ENCODE peak calls at places on chromosomes 12 and 14, in ten cellular contexts. D is left ventricle myocardium inferior; R is pancreas; V is tibial artery; G is DND-41; P is Karpas-422; Y is cardiac muscle cell; U is WERI-Rb-1; B is CD8-positive, alpha-beta T cell; S is right atrium auricular region. T is an unnamed sample.

GRCh38 chr12:101116911-101117310 is 93.1 kb downstream of the SLC5A8 start:
- DNase-seq in D (no peak), R (no peak), V (no peak), G (no peak), P (no peak), Y (no peak), U (no peak), B (no peak), S (no peak), T (no peak)

GRCh38 chr12:105400227-105400626 is 69.7 kb downstream of the C12orf75 start:
- DNase-seq in D (no peak), R (no peak), V (no peak), G (no peak), P (no peak), Y (no peak), U (no peak), B (no peak), S (no peak), T (no peak)

GRCh38 chr14:30559638-30560071 is 697 bp downstream of the G2E3 start:
- DNase-seq in D (no peak), R (no peak), V (no peak), G (peak), P (peak), Y (peak), U (peak), B (no peak), S (no peak), T (no peak)

GRCh38 chr14:104570869-104571635 is 8.5 kb upstream of the C14orf180 start:
- DNase-seq in D (no peak), R (no peak), V (no peak), G (no peak), P (no peak), Y (peak), U (no peak), B (no peak), S (no peak), T (no peak)

GRCh38 chr12:123384318-123384993 is 524 bp downstream of the KMT5A start:
- DNase-seq in D (no peak), R (no peak), V (no peak), G (no peak), P (peak), Y (peak), U (no peak), B (no peak), S (no peak), T (peak)

GRCh38 chr12:117234441-117234840 is 44.2 kb upstream of the FBXO21 start:
- DNase-seq in D (no peak), R (no peak), V (no peak), G (no peak), P (no peak), Y (no peak), U (no peak), B (no peak), S (no peak), T (no peak)

GRCh38 chr14:104881369-104881979 is 16.4 kb downstream of the CEP170B start:
- DNase-seq in D (peak), R (no peak), V (no peak), G (no peak), P (no peak), Y (peak), U (peak), B (no peak), S (no peak), T (no peak)

GRCh38 chr12:14283489-14284144 is 81.9 kb upstream of the ATF7IP start:
- DNase-seq in D (no peak), R (no peak), V (no peak), G (no peak), P (peak), Y (no peak), U (no peak), B (no peak), S (no peak), T (no peak)

GRCh38 chr14:99037777-99038176 is 234.2 kb downstream of the BCL11B start:
- DNase-seq in D (no peak), R (no peak), V (no peak), G (no peak), P (peak), Y (no peak), U (no peak), B (no peak), S (no peak), T (peak)

GRCh38 chr14:92263681-92264080 is 59.3 kb upstream of the SLC24A4 start:
- DNase-seq in D (no peak), R (no peak), V (no peak), G (no peak), P (no peak), Y (no peak), U (no peak), B (no peak), S (no peak), T (no peak)

GRCh38 chr12:130960787-130961186 is 7.1 kb downstream of the ADGRD1 start:
- DNase-seq in D (no peak), R (no peak), V (no peak), G (no peak), P (no peak), Y (no peak), U (no peak), B (no peak), S (no peak), T (no peak)

GRCh38 chr14:85093631-85094330 is 436.2 kb upstream of the FLRT2 start:
- DNase-seq in D (no peak), R (no peak), V (no peak), G (no peak), P (no peak), Y (no peak), U (no peak), B (no peak), S (no peak), T (no peak)

GRCh38 chr12:45342848-45343247 is 127.0 kb downstream of the ANO6 start:
- DNase-seq in D (no peak), R (no peak), V (no peak), G (no peak), P (no peak), Y (no peak), U (no peak), B (no peak), S (no peak), T (no peak)

GRCh38 chr12:84994436-84994835 is 41.6 kb downstream of the TSPAN19 start:
- DNase-seq in D (no peak), R (no peak), V (no peak), G (no peak), P (no peak), Y (no peak), U (no peak), B (no peak), S (no peak), T (no peak)

GRCh38 chr14:103594265-103594664 is 31.5 kb downstream of the COA8 start:
- DNase-seq in D (peak), R (peak), V (no peak), G (no peak), P (no peak), Y (no peak), U (no peak), B (no peak), S (no peak), T (no peak)

GRCh38 chr14:89251066-89251465 is 166.0 kb downstream of the FOXN3 start:
- DNase-seq in D (no peak), R (no peak), V (no peak), G (no peak), P (no peak), Y (no peak), U (no peak), B (no peak), S (no peak), T (peak)

GRCh38 chr12:17976202-17976601 is 113.8 kb downstream of the RERGL start:
- DNase-seq in D (no peak), R (no peak), V (no peak), G (no peak), P (no peak), Y (peak), U (peak), B (no peak), S (no peak), T (no peak)

GRCh38 chr14:96285667-96286066 is 29.7 kb downstream of the BDKRB1 start:
- DNase-seq in D (peak), R (no peak), V (no peak), G (no peak), P (no peak), Y (peak), U (no peak), B (no peak), S (peak), T (no peak)

GRCh38 chr12:116631619-116632018 is 72.4 kb downstream of the MAP1LC3B2 start:
- DNase-seq in D (no peak), R (no peak), V (no peak), G (no peak), P (no peak), Y (no peak), U (no peak), B (no peak), S (no peak), T (no peak)

GRCh38 chr12:27449011-27449410 is 2.5 kb downstream of the SMCO2 start:
- DNase-seq in D (no peak), R (no peak), V (no peak), G (no peak), P (no peak), Y (no peak), U (no peak), B (no peak), S (no peak), T (no peak)

GRCh38 chr14:80992580-80992979 is 37.2 kb downstream of the TSHR start:
- DNase-seq in D (no peak), R (no peak), V (no peak), G (no peak), P (no peak), Y (no peak), U (no peak), B (no peak), S (no peak), T (no peak)

GRCh38 chr12:46722737-46723136 is 103.1 kb downstream of the SLC38A4 start:
- DNase-seq in D (peak), R (no peak), V (no peak), G (no peak), P (no peak), Y (no peak), U (no peak), B (no peak), S (no peak), T (no peak)

DNA sequence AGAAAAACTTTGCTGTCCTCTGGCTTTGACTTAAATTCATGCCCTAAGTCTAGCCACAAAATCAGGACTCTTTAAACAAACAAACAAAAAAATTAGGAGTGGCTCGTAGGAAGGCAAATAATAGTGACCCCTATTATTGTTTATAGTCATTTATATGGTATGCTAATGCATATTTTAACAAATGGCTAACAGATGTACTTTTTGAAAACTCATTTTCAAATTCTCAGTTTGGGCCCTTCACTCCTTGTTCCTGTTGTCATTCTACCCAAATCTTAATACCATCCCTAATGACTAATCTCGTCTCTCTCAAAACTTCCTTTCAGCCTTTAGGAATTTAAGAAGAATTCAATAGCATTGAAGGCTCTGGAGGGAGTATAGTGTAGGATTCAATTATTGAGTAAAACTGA is 42.2 kb upstream of the ATP2B1 start:
- DNase-seq in D (no peak), R (no peak), V (no peak), G (no peak), P (no peak), Y (no peak), U (no peak), B (no peak), S (no peak), T (no peak)
- H3K27ac ChIP-seq in D (no peak), R (no peak), V (no peak), G (no peak), P (no peak), Y (no peak), U (no peak), B (no peak), S (no peak), T (no peak)

GRCh38 chr12:8658361-8658760 is 4.3 kb downstream of the MFAP5 start:
- DNase-seq in D (no peak), R (no peak), V (no peak), G (no peak), P (no peak), Y (no peak), U (no peak), B (no peak), S (no peak), T (no peak)
- H3K27ac ChIP-seq in D (no peak), R (no peak), V (no peak), G (no peak), P (no peak), Y (no peak), U (no peak), B (no peak), S (no peak), T (no peak)

GRCh38 chr12:75818863-75819262 is 212.7 kb downstream of the PHLDA1 start:
- DNase-seq in D (no peak), R (no peak), V (no peak), G (no peak), P (no peak), Y (no peak), U (no peak), B (no peak), S (no peak), T (no peak)

GRCh38 chr12:75816892-75817291 is 214.7 kb downstream of the PHLDA1 start:
- DNase-seq in D (no peak), R (no peak), V (no peak), G (no peak), P (peak), Y (no peak), U (no peak), B (no peak), S (no peak), T (no peak)

GRCh38 chr12:75819512-75819911 is 212.1 kb downstream of the PHLDA1 start:
- DNase-seq in D (no peak), R (no peak), V (no peak), G (no peak), P (no peak), Y (no peak), U (no peak), B (no peak), S (no peak), T (no peak)

GRCh38 chr12:75823475-75823874 is 208.1 kb downstream of the PHLDA1 start:
- DNase-seq in D (no peak), R (no peak), V (no peak), G (no peak), P (no peak), Y (no peak), U (no peak), B (no peak), S (no peak), T (no peak)

GRCh38 chr12:75820848-75821578 is 210.6 kb downstream of the PHLDA1 start:
- DNase-seq in D (peak), R (no peak), V (peak), G (no peak), P (no peak), Y (no peak), U (peak), B (no peak), S (peak), T (no peak)
- H3K27ac ChIP-seq in D (peak), R (no peak), V (no peak), G (no peak), P (no peak), Y (no peak), U (peak), B (no peak), S (no peak), T (peak)

DNA sequence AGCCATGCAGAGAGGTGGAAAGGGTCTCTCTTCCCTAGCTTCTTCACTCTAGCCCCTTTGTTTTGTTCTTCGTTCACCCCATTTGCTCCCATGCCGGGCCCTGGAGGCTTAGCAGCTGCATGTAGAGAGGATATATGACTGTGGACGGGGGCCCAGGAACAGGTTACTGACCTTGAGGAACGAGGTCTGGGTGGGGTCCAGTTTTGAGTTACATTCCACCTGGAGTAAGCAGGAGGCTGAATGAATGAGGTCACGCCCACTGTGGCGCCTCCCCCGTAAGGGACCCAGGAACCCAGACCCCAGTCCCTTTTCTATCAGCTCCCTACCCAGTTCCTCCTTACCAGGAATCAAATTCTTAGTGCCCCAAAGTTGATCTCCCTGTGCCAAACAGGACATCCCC is 6.6 kb downstream of the NDRG2 start:
- DNase-seq in D (no peak), R (no peak), V (no peak), G (no peak), P (no peak), Y (no peak), U (no peak), B (no peak), S (no peak), T (peak)
- H3K27ac ChIP-seq in D (peak), R (no peak), V (no peak), G (no peak), P (no peak), Y (peak), U (no peak), B (no peak), S (no peak), T (no peak)

GRCh38 chr12:9732966-9733461 is at the start of gene CLECL1:
- DNase-seq in D (no peak), R (no peak), V (no peak), G (no peak), P (peak), Y (no peak), U (no peak), B (no peak), S (no peak), T (no peak)

GRCh38 chr12:9735601-9736000 is 2.7 kb upstream of the CLECL1 start:
- DNase-seq in D (no peak), R (no peak), V (no peak), G (no peak), P (peak), Y (no peak), U (no peak), B (no peak), S (no peak), T (no peak)

GRCh38 chr12:9740109-9740750 is 7.3 kb upstream of the CLECL1 start:
- DNase-seq in D (no peak), R (no peak), V (no peak), G (no peak), P (no peak), Y (no peak), U (no peak), B (no peak), S (no peak), T (no peak)

GRCh38 chr12:9741726-9742125 is 8.8 kb upstream of the CLECL1 start:
- DNase-seq in D (no peak), R (no peak), V (no peak), G (peak), P (no peak), Y (no peak), U (no peak), B (peak), S (no peak), T (no peak)

GRCh38 chr12:9736931-9737705 is 4.2 kb upstream of the CLECL1 start:
- DNase-seq in D (no peak), R (no peak), V (no peak), G (no peak), P (peak), Y (no peak), U (no peak), B (no peak), S (no peak), T (no peak)
- H3K27ac ChIP-seq in D (peak), R (peak), V (no peak), G (no peak), P (peak), Y (no peak), U (no peak), B (peak), S (peak), T (no peak)

DNA sequence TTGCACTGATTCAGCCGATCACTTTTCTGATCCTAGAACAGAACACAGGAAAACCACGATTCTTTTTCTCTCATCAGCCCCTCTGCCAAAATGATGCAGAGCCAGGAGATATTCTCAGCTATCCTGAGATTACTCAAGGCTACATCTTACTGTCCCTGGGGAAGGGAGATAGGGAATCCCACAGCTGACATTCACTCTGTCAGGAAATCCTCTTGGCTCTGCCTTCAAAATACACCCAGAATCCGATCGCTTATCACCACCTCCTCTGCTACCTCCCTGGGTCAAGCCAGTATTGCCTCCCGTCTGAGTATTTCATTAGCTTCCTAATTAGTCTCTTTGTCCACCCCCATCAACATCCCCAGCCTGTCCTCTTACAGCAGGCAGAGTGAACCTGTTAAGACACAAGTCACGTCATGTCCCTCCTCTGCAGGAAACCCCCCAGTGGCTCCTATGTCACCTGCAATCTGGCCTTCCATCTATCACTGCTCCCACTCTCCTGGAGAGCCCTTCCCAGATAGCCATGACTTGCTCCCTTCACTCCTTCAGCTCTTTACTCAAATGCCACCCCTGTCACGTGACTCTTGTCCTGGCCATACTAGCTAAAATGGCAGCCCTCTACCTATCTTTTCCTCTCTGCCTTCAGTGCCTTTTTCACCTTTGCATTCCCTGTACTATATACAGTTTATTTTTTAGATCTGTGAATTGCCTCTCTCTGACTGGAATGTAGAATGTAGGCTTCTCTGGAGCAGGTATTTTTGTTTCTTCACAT is 70.3 kb downstream of the GALNT4 start:
- DNase-seq in D (no peak), R (no peak), V (no peak), G (no peak), P (no peak), Y (no peak), U (no peak), B (no peak), S (no peak), T (no peak)
- H3K27ac ChIP-seq in D (peak), R (no peak), V (peak), G (peak), P (no peak), Y (peak), U (no peak), B (no peak), S (peak), T (peak)

DNA sequence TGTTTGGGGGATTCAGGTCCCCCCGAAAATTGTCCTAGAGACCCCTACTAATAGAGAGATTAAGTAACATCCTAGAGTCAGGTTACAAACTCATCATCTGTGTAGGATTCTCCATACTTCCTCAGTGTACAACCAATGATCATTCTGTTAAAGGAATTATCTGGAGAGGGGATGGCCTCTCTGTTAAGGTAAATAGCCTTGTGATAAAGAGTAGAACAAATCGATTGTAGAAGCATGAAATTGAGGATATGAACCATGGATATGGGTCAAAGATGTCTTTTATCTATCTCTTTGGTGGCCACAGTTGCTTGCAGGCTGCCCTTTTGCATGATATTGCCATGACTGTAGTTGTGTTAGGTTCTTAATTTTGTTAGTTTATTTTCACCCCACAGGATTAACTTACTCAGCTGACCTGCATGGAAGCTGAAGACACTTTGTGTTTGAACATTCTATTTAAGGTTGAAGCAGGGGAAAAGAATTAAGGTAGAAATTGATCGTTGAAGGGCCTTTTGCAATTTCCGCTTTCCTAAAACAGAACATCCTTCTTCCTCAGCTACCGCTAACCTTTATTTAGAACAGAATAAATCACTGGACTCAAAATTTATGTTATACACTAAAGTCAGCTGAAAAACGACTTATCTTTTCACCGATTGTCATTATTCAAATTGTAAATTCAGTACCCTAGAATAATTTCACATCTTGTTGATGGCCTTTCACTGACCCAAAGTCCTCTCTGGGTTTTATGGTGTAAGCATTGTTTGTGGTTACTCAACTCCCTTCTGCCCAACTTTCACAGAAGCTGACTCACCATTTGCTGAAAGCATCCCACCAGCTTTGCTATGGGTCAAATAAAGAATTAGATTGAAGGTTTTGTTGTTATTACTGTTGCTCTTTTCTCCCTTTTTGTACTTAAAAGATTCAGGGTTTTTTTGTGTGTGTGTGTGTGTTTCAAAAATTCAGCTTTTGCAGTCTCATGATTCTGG is 52.3 kb downstream of the IRAK3 start:
- DNase-seq in D (no peak), R (no peak), V (no peak), G (no peak), P (no peak), Y (no peak), U (no peak), B (no peak), S (no peak), T (no peak)
- H3K27ac ChIP-seq in D (no peak), R (no peak), V (no peak), G (no peak), P (no peak), Y (peak), U (no peak), B (no peak), S (no peak), T (no peak)

T was measured in coronary artery.